ENCODE peak calls at places on chromosome 18, in nine cellular contexts. O is GM12865, F is fibroblast of mammary gland, C is GM23338, B is choroid plexus epithelial cell, E is bronchial epithelial cell, J is A549, X is fibroblast of villous mesenchyme, D is ovary. U is an unnamed sample.

GRCh38 chr18:79394438-79395307 is 1.1 kb upstream of the NFATC1 start:
- DNase-seq in F (peak), E (peak), J (peak), C (no peak), B (no peak), X (peak), D (no peak), O (no peak), U (peak)

GRCh38 chr18:10160251-10160650 is 246.4 kb downstream of the VAPA start:
- DNase-seq in J (no peak), E (no peak), X (no peak), F (no peak), C (no peak), O (no peak), D (no peak), B (no peak), U (no peak)

GRCh38 chr18:46141199-46141598 is 37.0 kb downstream of the HAUS1 start:
- DNase-seq in J (no peak), F (no peak), E (no peak), B (no peak), C (no peak), O (no peak), D (no peak), X (no peak), U (no peak)

GRCh38 chr18:42310956-42311355 is 355.9 kb downstream of the PIK3C3 start:
- DNase-seq in E (peak), J (no peak), X (peak), D (no peak), C (peak), O (no peak), B (peak), F (peak), U (peak)

GRCh38 chr18:78130232-78131195 is 849.1 kb upstream of the SALL3 start:
- DNase-seq in F (no peak), D (no peak), X (no peak), E (no peak), C (no peak), B (no peak), J (no peak), O (no peak), U (no peak)

GRCh38 chr18:4524096-4524495 is 69.0 kb upstream of the DLGAP1 start:
- DNase-seq in D (no peak), E (no peak), B (no peak), J (no peak), F (no peak), C (peak), X (no peak), O (no peak), U (no peak)

GRCh38 chr18:13471971-13472628 is 253.5 kb downstream of the LDLRAD4 start:
- DNase-seq in D (no peak), O (no peak), J (no peak), C (peak), F (no peak), B (no peak), X (no peak), E (no peak), U (no peak)

GRCh38 chr18:48913201-48913600 is 37.6 kb downstream of the SMAD7 start:
- DNase-seq in X (no peak), C (no peak), B (no peak), O (peak), F (no peak), J (no peak), E (no peak), D (no peak), U (peak)

GRCh38 chr18:35971661-35972196 is 750 bp upstream of the RMP24 start:
- DNase-seq in B (no peak), C (no peak), O (no peak), F (no peak), X (no peak), D (no peak), E (no peak), J (no peak), U (no peak)

GRCh38 chr18:58239879-58240278 is 195.9 kb downstream of the NEDD4L start:
- DNase-seq in C (no peak), D (no peak), J (no peak), B (no peak), O (no peak), X (no peak), E (peak), F (peak), U (peak)

GRCh38 chr18:66646622-66647021 is 42.7 kb upstream of the CDH19 start:
- DNase-seq in O (no peak), X (no peak), F (peak), D (no peak), J (no peak), E (peak), C (no peak), B (peak), U (peak)

GRCh38 chr18:10131783-10132381 is 218.1 kb downstream of the VAPA start:
- DNase-seq in F (no peak), E (no peak), X (no peak), O (no peak), C (peak), D (peak), J (no peak), B (no peak), U (no peak)

DNA sequence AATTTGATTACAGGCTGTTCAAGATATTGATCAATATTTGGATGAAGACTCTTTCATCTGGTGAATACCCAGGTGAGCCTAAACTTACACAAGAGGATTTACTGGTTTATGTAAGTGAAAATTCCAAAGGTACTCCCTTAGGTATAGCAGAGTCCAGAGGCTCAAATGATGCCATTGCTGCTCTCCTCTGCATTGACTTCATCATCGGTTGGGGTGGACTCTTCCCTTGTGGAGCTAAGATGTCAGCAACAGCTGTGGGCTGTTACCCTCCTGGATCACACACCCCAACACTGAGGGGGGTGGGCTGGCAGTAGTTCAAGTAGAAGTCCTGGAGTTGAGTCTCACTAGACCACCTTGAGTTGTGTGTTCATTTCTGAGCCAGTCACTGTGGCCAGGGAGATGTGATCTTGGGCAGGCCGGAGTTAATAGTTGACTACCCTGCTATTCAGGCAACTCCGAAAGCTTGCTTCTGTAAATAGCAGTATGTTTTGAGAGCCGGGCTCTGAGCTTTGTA is 236.9 kb downstream of the PTPRM start:
- DNase-seq in B (no peak), E (no peak), J (no peak), D (no peak), X (no peak), O (no peak), F (no peak), C (no peak), U (no peak)
- H3K4me3 ChIP-seq in B (no peak), E (no peak), J (no peak), D (no peak), X (no peak), O (no peak), F (no peak), C (no peak), U (no peak)

DNA sequence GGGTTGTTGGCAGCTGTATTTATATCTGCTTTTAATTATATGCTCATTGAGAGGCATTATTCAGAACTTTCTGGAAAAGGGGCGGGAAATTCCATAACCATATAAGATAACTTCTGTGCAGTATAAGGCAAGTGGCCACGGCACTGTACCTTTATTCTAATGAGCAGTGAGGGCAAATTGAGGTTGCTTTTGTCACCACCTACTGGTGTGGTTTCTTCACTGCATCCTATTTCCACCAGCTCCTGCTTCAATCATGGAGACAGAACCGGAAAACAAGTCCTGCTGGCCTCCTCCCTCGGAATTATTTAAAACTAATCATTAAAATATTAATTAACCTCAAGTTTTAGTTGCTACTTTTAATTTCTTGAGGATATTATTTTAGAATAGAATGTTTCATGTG is 759.4 kb downstream of the CBLN2 start:
- DNase-seq in F (peak), B (peak), O (no peak), J (peak), C (peak), E (peak), D (no peak), X (no peak), U (peak)
- TF ChIP-seq CTCF in F (peak), B (peak), O (peak), J (no peak), C (peak), E (peak), D (no peak), X (no peak), U (peak)

GRCh38 chr18:62339106-62339988 is 14.2 kb downstream of the TNFRSF11A start:
- DNase-seq in E (peak), F (peak), X (peak), J (peak), B (peak), D (no peak), O (no peak), C (peak), U (peak)
- H3K4me3 ChIP-seq in E (no peak), F (no peak), X (no peak), J (no peak), B (no peak), D (no peak), O (no peak), C (peak), U (no peak)

DNA sequence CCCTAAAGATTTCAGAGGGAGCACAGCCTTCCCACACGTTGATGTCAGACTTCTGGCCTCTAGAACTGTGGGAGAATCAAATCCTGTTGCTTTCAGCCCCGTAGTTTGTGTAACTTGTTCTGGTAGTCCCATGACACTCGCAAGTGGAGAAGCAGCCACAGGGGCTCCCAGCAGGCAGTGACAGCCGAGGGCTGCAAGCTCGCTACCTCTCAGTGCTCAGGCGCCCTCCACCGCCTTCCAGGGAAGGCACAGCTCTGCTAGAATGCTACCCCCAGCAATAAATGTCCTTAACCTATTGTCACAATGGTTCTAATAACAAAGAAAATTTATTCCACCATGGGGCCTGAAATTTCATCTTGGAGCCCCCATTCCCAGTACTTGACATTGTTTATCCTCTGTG is 143.1 kb upstream of the ZNF236 start:
- DNase-seq in J (no peak), O (no peak), D (no peak), B (peak), X (no peak), C (peak), F (no peak), E (no peak), U (no peak)
- TF ChIP-seq CTCF in J (no peak), O (no peak), D (no peak), B (peak), X (no peak), C (no peak), F (no peak), E (no peak), U (no peak)

GRCh38 chr18:23977709-23978483 is 36.7 kb upstream of the TTC39C start:
- DNase-seq in C (no peak), J (no peak), F (peak), E (no peak), B (no peak), O (no peak), D (no peak), X (peak), U (no peak)

GRCh38 chr18:23986610-23987359 is 27.8 kb upstream of the TTC39C start:
- DNase-seq in X (no peak), F (no peak), O (peak), E (peak), D (no peak), C (no peak), B (no peak), J (no peak), U (no peak)

GRCh38 chr18:23981369-23981768 is 33.2 kb upstream of the TTC39C start:
- DNase-seq in O (peak), X (no peak), J (no peak), F (no peak), B (no peak), C (no peak), E (no peak), D (no peak), U (no peak)

GRCh38 chr18:23977103-23977502 is 37.5 kb upstream of the TTC39C start:
- DNase-seq in D (no peak), E (no peak), F (no peak), X (no peak), O (no peak), C (no peak), B (no peak), J (no peak), U (no peak)

DNA sequence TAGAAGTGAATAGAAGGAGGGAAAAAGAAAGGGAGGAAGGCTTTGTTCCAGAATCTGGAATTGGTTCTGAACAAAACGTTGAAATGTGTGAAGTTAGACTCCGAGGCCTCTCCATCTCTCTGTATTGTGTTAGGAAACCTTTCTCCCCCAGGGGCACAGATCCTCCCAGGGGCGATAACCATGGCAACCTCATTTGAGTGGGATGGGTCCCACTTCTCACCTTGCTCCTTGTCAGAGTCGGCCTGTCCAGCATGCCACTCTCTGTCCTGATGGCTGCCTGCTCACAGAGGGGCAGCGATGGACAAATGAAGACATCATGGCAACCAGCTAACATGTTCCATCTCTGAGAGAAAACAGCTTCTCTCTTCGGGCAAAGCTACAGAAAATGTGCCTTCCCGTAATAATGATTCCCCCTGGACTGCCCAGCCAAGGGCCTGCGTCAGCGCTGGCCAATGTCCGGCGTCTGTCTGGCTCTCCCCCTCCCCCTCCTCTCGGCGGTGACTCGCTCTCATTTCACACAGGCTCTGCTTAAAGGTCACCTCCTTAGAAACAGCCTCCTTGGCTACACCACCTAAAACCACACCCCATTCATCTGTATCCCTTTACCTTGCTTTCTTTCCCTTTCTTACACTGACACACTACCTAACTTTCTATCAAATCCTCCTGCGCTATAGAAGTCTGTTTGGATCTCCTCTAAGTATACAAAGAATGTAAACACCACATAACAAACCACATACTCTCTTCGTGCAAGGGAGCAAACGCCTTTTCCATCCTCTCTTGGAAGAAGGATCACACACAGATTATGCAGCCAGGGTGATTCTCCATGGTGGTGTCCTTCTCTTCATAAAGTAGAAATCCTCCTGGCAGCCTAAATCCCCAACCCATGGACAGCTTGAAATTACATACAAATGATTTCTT is 32.1 kb upstream of the TTC39C start:
- DNase-seq in F (peak), B (peak), E (no peak), O (no peak), D (peak), J (peak), C (peak), X (peak), U (no peak)
- H3K4me3 ChIP-seq in F (peak), B (no peak), E (no peak), O (no peak), D (no peak), J (peak), C (no peak), X (peak), U (no peak)

U was measured in epithelial cell of esophagus.